ENCODE peak calls at places on chromosomes 4 and X, in seven cellular contexts. Y is CMK; M is naive thymus-derived CD4-positive, alpha-beta T cell; T is T follicular helper cell; C is stimulated activated CD4-positive, alpha-beta T cell treated with anti-CD3 and anti-CD28 coated beads, Interleukin-1b, Interleukin-23, amount 100 ng/mL, for 1 hour; I is D341Med; F is activated naive CD4-positive, alpha-beta T cell treated with Interleukin-2 at 50 U/mL for 16 hours. E is an unnamed sample.
A peak's percentile ranks its signal among the peaks of the same experiment; 100 is the strongest.

GRCh38 chr4:14726441-14727405 is 275.6 kb upstream of the CPEB2 start:
- DNase-seq in T (no peak), F (no peak), I (no peak), Y (no peak), M (no peak), C (no peak), E (no peak)

GRCh38 chrX:132750312-132751042 is 208.0 kb downstream of the HS6ST2 start:
- DNase-seq in M (no peak), C (no peak), F (no peak), I (no peak), T (no peak), Y (no peak), E (no peak)

GRCh38 chrX:11130142-11130541 is 19.0 kb downstream of the HCCS start:
- DNase-seq in F (no peak), C (no peak), M (no peak), I (no peak), Y (no peak), T (no peak), E (no peak)

GRCh38 chr4:111064342-111064993 is 441.6 kb upstream of the PITX2 start:
- DNase-seq in M (no peak), Y (no peak), F (no peak), C (no peak), T (no peak), I (no peak), E (no peak)

GRCh38 chr4:89298160-89298559 is 9.4 kb downstream of the GPRIN3 start:
- DNase-seq in T (no peak), M (peak; percentile 53), F (peak; percentile 41), Y (no peak), C (no peak), I (no peak), E (no peak)

GRCh38 chr4:126899382-126899801 is 733.4 kb upstream of the INTU start:
- DNase-seq in F (no peak), T (no peak), C (no peak), I (no peak), Y (no peak), M (no peak), E (no peak)

GRCh38 chr4:102285831-102286230 is 59.5 kb downstream of the SLC39A8 start:
- DNase-seq in Y (no peak), C (no peak), M (no peak), I (no peak), F (no peak), T (no peak), E (no peak)

GRCh38 chrX:129842510-129843208 is 1.0 kb downstream of the ZDHHC9 start:
- DNase-seq in I (no peak), M (no peak), F (no peak), T (no peak), C (no peak), Y (no peak), E (peak; percentile 35)

GRCh38 chrX:146907391-146908240 is 93.1 kb upstream of the CXorf51A start:
- DNase-seq in M (no peak), C (no peak), F (no peak), T (no peak), I (no peak), Y (no peak), E (no peak)

GRCh38 chr4:165288639-165289428 is 38.6 kb upstream of the MSMO1 start:
- DNase-seq in F (no peak), I (no peak), Y (no peak), C (no peak), M (no peak), T (no peak), E (no peak)

GRCh38 chr4:72390409-72390808 is 178.6 kb downstream of the ADAMTS3 start:
- DNase-seq in C (no peak), F (no peak), Y (no peak), M (no peak), I (no peak), T (no peak), E (no peak)

GRCh38 chr4:38366451-38366850 is 297.5 kb upstream of the KLF3 start:
- DNase-seq in M (no peak), T (no peak), Y (no peak), F (no peak), C (no peak), I (no peak), E (no peak)

GRCh38 chrX:10325606-10326005 is 168.8 kb downstream of the CLCN4 start:
- DNase-seq in I (no peak), F (no peak), T (no peak), Y (no peak), M (no peak), C (no peak), E (no peak)

GRCh38 chr4:101222156-101222845 is 125.0 kb downstream of the PPP3CA start:
- DNase-seq in T (no peak), Y (no peak), M (no peak), F (no peak), I (no peak), C (no peak), E (no peak)

GRCh38 chr4:156113138-156113537 is 159.5 kb upstream of the CTSO start:
- DNase-seq in T (no peak), M (no peak), I (no peak), Y (no peak), C (no peak), F (no peak), E (no peak)

GRCh38 chr4:61428950-61429349 is 228.8 kb downstream of the ADGRL3 start:
- DNase-seq in M (no peak), T (no peak), F (no peak), C (no peak), I (no peak), Y (no peak), E (no peak)

GRCh38 chr4:2266181-2266580 is 4.3 kb upstream of the MXD4 start:
- DNase-seq in I (no peak), F (no peak), M (no peak), T (no peak), Y (no peak), C (no peak), E (no peak)

GRCh38 chr4:123599061-123599919 is 202.7 kb downstream of the SPRY1 start:
- DNase-seq in M (no peak), Y (no peak), I (no peak), F (no peak), T (no peak), C (no peak), E (no peak)

GRCh38 chr4:47774078-47774477 is 63.8 kb downstream of the CORIN start:
- DNase-seq in T (no peak), C (no peak), M (no peak), Y (no peak), F (no peak), I (no peak), E (no peak)

GRCh38 chrX:112670964-112671363 is 8.8 kb downstream of the LHFPL1 start:
- DNase-seq in M (no peak), F (no peak), T (no peak), C (no peak), Y (no peak), I (no peak), E (no peak)

GRCh38 chr4:54077812-54078211 is 13.4 kb upstream of the CHIC2 start:
- DNase-seq in I (no peak), M (no peak), Y (no peak), F (no peak), C (no peak), T (no peak), E (no peak)

GRCh38 chr4:149605601-149606378 is 209.9 kb downstream of the IQCM start:
- DNase-seq in F (no peak), C (no peak), M (no peak), T (no peak), I (no peak), Y (no peak), E (no peak)

E was measured in retina.